ENCODE peak calls at places on chromosomes 1 and 21, in seven cellular contexts. S, G, H, L, I, R and C are unnamed samples.

GRCh38 chr1:108897865-108898720 is 21.3 kb downstream of the GPSM2 start:
- DNase-seq in S (peak; percentile 80), G (peak; percentile 52), H (peak; percentile 79), L (peak; percentile 72), I (peak; percentile 54), R (peak; percentile 57), C (peak; percentile 74)

GRCh38 chr1:206658981-206659273 is 23.6 kb downstream of the DYRK3 start:
- DNase-seq in S (no peak), G (no peak), H (no peak), L (no peak), I (no peak), R (no peak), C (no peak)

GRCh38 chr1:35899941-35900340 is 16.9 kb downstream of the AGO1 start:
- DNase-seq in S (no peak), G (no peak), H (no peak), L (no peak), I (no peak), R (no peak), C (no peak)

GRCh38 chr1:12339410-12339809 is 109.6 kb downstream of the VPS13D start:
- DNase-seq in S (peak; percentile 31), G (no peak), H (peak; percentile 7), L (peak; percentile 54), I (peak; percentile 11), R (no peak), C (no peak)

GRCh38 chr1:25543425-25544242 is at the start of gene LDLRAP1:
- DNase-seq in S (peak; percentile 84), G (peak; percentile 78), H (peak; percentile 87), L (peak; percentile 82), I (peak; percentile 90), R (peak; percentile 90), C (peak; percentile 76)

GRCh38 chr1:66265796-66266195 is 268.2 kb upstream of the SGIP1 start:
- DNase-seq in S (no peak), G (no peak), H (peak; percentile 64), L (no peak), I (no peak), R (no peak), C (no peak)

GRCh38 chr1:66271216-66271903 is 262.6 kb upstream of the SGIP1 start:
- DNase-seq in S (peak; percentile 94), G (peak; percentile 88), H (peak; percentile 99), L (peak; percentile 74), I (peak; percentile 90), R (peak; percentile 14), C (peak; percentile 88)

GRCh38 chr1:6519935-6520621 is 28.6 kb upstream of the PLEKHG5 start:
- DNase-seq in S (no peak), G (no peak), H (peak; percentile 91), L (peak; percentile 96), I (peak; percentile 78), R (peak; percentile 91), C (no peak)

DNA sequence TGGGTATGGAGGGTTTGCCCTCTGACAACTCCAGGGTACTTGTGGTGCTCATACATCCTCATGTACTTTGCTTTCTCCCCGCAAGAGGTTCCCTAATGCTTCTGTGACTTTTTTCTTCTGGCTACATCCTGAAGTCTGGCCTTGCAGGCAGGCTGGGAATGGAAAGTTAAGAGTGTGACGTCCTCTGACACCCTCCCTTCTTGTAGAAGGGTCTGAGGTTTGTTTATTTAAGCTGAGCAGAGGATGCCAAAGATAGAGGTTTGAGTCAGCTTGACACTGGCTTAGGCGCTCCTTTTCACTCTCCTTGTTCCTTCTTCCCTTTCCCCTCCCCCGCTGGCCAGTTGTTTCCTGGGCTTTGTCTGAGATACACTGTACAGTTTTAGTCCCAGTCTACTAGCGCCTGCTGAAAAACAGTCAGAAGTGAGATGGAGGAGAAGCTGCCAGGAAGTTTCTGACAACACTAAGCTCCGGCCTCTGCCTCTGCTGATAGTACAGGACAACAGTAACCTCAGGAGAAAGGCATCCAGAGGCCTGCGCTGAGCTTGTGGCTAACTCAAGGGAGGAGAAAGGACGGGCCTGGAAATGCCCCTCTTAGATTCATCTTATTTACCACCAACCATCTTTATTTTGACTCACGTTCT is at the start of gene MACF1:
- DNase-seq in S (peak; percentile 42), G (peak; percentile 63), H (peak; percentile 94), L (peak; percentile 56), I (peak; percentile 86), R (peak; percentile 62), C (peak; percentile 61)
- TF ChIP-seq EZH2phosphoT487 in S (no peak), G (no peak), H (no peak), L (no peak), I (no peak), R (no peak), C (no peak)

GRCh38 chr1:30775433-30775975 is 17.9 kb upstream of the LAPTM5 start:
- DNase-seq in S (no peak), G (no peak), H (no peak), L (no peak), I (no peak), R (no peak), C (no peak)
- TF ChIP-seq EZH2phosphoT487 in S (no peak), G (no peak), H (no peak), L (no peak), I (no peak), R (no peak), C (no peak)

DNA sequence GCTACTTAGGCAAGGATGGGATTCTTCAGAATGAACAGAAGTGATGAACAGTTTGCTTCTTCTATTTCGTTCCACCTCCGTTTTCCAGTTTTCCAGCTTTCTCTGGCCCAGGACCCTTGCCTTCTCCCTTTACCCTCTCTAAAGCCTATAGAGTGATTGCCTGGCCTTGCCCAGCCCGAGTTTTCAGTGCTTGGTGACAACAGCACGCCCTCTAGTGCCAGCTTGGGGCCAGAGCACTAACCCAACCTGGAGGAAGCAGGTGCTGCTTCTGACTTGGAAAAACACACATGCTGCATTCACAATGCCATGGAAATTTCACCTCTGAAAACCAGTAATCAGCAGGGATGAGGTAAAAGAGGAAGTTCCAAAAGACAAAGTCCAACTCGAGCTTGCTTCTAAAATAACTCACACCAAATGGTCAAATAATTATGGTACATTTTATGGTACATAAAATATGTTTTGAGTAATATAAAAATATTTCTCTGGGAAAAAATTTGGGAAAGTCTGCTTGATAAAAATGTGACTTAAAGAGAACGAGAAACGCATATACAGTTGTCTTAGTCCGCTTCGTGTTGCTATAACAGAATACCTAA is 26.1 kb downstream of the UBE2T start:
- DNase-seq in S (peak; percentile 73), G (peak; percentile 85), H (peak; percentile 80), L (peak; percentile 94), I (peak; percentile 91), R (peak; percentile 90), C (peak; percentile 76)
- TF ChIP-seq EZH2phosphoT487 in S (no peak), G (no peak), H (no peak), L (no peak), I (no peak), R (no peak), C (no peak)

GRCh38 chr1:245583575-245584330 is 429.0 kb downstream of the KIF26B start:
- DNase-seq in S (no peak), G (no peak), H (peak; percentile 30), L (no peak), I (no peak), R (no peak), C (no peak)
- TF ChIP-seq EZH2phosphoT487 in S (no peak), G (no peak), H (no peak), L (no peak), I (no peak), R (no peak), C (no peak)

DNA sequence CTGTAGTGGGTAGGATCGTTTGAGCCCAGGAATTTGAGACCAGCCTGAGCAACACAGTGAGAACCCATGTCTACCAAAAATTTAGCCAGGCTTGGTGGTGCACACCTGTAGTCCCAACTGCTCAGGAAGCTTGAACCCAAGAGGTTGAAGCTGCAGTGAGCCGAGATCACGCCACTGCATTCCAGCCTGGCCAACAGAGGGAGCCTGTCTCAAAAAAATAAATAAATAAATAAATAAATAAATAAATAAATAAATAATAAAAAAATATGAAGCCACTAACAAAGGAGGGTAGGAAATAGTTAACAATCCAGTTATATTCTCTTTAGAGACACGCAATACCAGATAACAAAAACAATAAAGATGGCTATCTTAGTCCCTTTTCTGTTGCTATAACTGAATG is 11.9 kb upstream of the CBR3 start:
- DNase-seq in S (no peak), G (no peak), H (peak; percentile 26), L (no peak), I (no peak), R (no peak), C (no peak)
- TF ChIP-seq EZH2phosphoT487 in S (no peak), G (no peak), H (no peak), L (no peak), I (no peak), R (no peak), C (no peak)

GRCh38 chr1:154440031-154440430 is 34.9 kb downstream of the IL6R start:
- DNase-seq in S (no peak), G (no peak), H (no peak), L (no peak), I (no peak), R (no peak), C (no peak)

GRCh38 chr1:154435801-154436200 is 30.7 kb downstream of the IL6R start:
- DNase-seq in S (no peak), G (no peak), H (no peak), L (no peak), I (no peak), R (no peak), C (no peak)

GRCh38 chr1:154433161-154433681 is 28.1 kb downstream of the IL6R start:
- DNase-seq in S (peak; percentile 98), G (no peak), H (peak; percentile 68), L (no peak), I (no peak), R (no peak), C (no peak)

GRCh38 chr1:154434346-154435075 is 29.4 kb downstream of the IL6R start:
- DNase-seq in S (no peak), G (no peak), H (peak; percentile 77), L (no peak), I (no peak), R (no peak), C (no peak)

GRCh38 chr1:154436433-154436832 is 31.3 kb downstream of the IL6R start:
- DNase-seq in S (no peak), G (no peak), H (no peak), L (no peak), I (no peak), R (no peak), C (no peak)
- TF ChIP-seq EZH2phosphoT487 in S (no peak), G (no peak), H (no peak), L (no peak), I (no peak), R (no peak), C (no peak)